ENCODE peak calls at places on chromosome 18, in four cellular contexts. Z is A549, X is endothelial cell of umbilical vein, K is sigmoid colon. R is an unnamed sample.

GRCh38 chr18:63284861-63285260 is 34.7 kb downstream of the BCL2 start:
- DNase-seq in Z (no peak), X (no peak), K (no peak), R (no peak)

GRCh38 chr18:9038277-9038871 is 64.1 kb upstream of the NDUFV2 start:
- DNase-seq in Z (no peak), X (peak; percentile 74), K (no peak), R (no peak)

GRCh38 chr18:73840319-73841065 is 307.1 kb downstream of the FBXO15 start:
- DNase-seq in Z (no peak), X (no peak), K (no peak), R (no peak)

GRCh38 chr18:57052173-57052572 is 94.7 kb upstream of the BOD1L2 start:
- DNase-seq in Z (no peak), X (no peak), K (no peak), R (peak; percentile 45)

GRCh38 chr18:70249118-70249517 is 39.7 kb upstream of the SOCS6 start:
- DNase-seq in Z (peak; percentile 22), X (no peak), K (no peak), R (no peak)

GRCh38 chr18:58135806-58136331 is 91.8 kb downstream of the NEDD4L start:
- DNase-seq in Z (peak; percentile 71), X (peak; percentile 69), K (no peak), R (peak; percentile 91)

GRCh38 chr18:500230-500555 is 308 bp downstream of the COLEC12 start:
- DNase-seq in Z (no peak), X (no peak), K (peak; percentile 62), R (peak; percentile 38)

GRCh38 chr18:35730738-35731370 is 149.3 kb downstream of the GALNT1 start:
- DNase-seq in Z (no peak), X (no peak), K (no peak), R (no peak)

GRCh38 chr18:69880083-69880482 is 67.6 kb downstream of the CD226 start:
- DNase-seq in Z (no peak), X (no peak), K (no peak), R (no peak)

GRCh38 chr18:47215554-47216138 is 35.8 kb downstream of the SKOR2 start:
- DNase-seq in Z (peak; percentile 64), X (peak; percentile 47), K (no peak), R (peak; percentile 29)

GRCh38 chr18:9712606-9713005 is 4.5 kb downstream of the RAB31 start:
- DNase-seq in Z (no peak), X (no peak), K (peak; percentile 2), R (no peak)

GRCh38 chr18:25334588-25334987 is 17.4 kb downstream of the ZNF521 start:
- DNase-seq in Z (no peak), X (no peak), K (no peak), R (no peak)

GRCh38 chr18:58254873-58255511 is 211.0 kb downstream of the NEDD4L start:
- DNase-seq in Z (no peak), X (no peak), K (peak; percentile 73), R (no peak)

GRCh38 chr18:31100598-31101147 is 1.5 kb downstream of the DSC2 start:
- DNase-seq in Z (no peak), X (no peak), K (no peak), R (no peak)

GRCh38 chr18:65091737-65092329 is 659.0 kb upstream of the CDH7 start:
- DNase-seq in Z (peak; percentile 21), X (no peak), K (no peak), R (peak; percentile 1)

GRCh38 chr18:59208602-59209001 is 11.4 kb upstream of the GRP start:
- DNase-seq in Z (no peak), X (no peak), K (no peak), R (no peak)

GRCh38 chr18:58784601-58785137 is 80.0 kb upstream of the ZNF532 start:
- DNase-seq in Z (peak; percentile 97), X (peak; percentile 25), K (no peak), R (no peak)

GRCh38 chr18:64330161-64330560 is 181.3 kb upstream of the LINC00305 start:
- DNase-seq in Z (peak; percentile 4), X (peak; percentile 26), K (no peak), R (no peak)

GRCh38 chr18:72155327-72155726 is 388.8 kb downstream of the CBLN2 start:
- DNase-seq in Z (no peak), X (no peak), K (no peak), R (no peak)

GRCh38 chr18:55326134-55326533 is 261.9 kb downstream of the TCF4 start:
- DNase-seq in Z (no peak), X (no peak), K (no peak), R (no peak)

GRCh38 chr18:10431680-10432079 is 22.8 kb upstream of the APCDD1 start:
- DNase-seq in Z (no peak), X (no peak), K (no peak), R (no peak)

GRCh38 chr18:64929026-64929425 is 780.1 kb upstream of the LINC00305 start:
- DNase-seq in Z (no peak), X (no peak), K (no peak), R (no peak)

GRCh38 chr18:71116535-71116934 is 827.7 kb downstream of the SOCS6 start:
- DNase-seq in Z (no peak), X (peak; percentile 83), K (no peak), R (no peak)

GRCh38 chr18:23838801-23839366 is 149.6 kb downstream of the LAMA3 start:
- DNase-seq in Z (no peak), X (peak; percentile 37), K (no peak), R (no peak)

GRCh38 chr18:9808530-9809241 is 77.1 kb upstream of the TXNDC2 start:
- DNase-seq in Z (no peak), X (peak; percentile 13), K (peak; percentile 86), R (no peak)

GRCh38 chr18:65039578-65039977 is 711.2 kb upstream of the CDH7 start:
- DNase-seq in Z (no peak), X (no peak), K (no peak), R (no peak)

GRCh38 chr18:35458271-35458670 is 39.5 kb downstream of the INO80C start:
- DNase-seq in Z (peak; percentile 45), X (no peak), K (no peak), R (no peak)

GRCh38 chr18:47244041-47244440 is 7.4 kb downstream of the SKOR2 start:
- DNase-seq in Z (no peak), X (no peak), K (no peak), R (no peak)

GRCh38 chr18:39199231-39199855 is 1633.7 kb upstream of the CELF4 start:
- DNase-seq in Z (no peak), X (no peak), K (no peak), R (no peak)

GRCh38 chr18:9731380-9731779 is 23.3 kb downstream of the RAB31 start:
- DNase-seq in Z (peak; percentile 63), X (no peak), K (peak; percentile 28), R (no peak)

DNA sequence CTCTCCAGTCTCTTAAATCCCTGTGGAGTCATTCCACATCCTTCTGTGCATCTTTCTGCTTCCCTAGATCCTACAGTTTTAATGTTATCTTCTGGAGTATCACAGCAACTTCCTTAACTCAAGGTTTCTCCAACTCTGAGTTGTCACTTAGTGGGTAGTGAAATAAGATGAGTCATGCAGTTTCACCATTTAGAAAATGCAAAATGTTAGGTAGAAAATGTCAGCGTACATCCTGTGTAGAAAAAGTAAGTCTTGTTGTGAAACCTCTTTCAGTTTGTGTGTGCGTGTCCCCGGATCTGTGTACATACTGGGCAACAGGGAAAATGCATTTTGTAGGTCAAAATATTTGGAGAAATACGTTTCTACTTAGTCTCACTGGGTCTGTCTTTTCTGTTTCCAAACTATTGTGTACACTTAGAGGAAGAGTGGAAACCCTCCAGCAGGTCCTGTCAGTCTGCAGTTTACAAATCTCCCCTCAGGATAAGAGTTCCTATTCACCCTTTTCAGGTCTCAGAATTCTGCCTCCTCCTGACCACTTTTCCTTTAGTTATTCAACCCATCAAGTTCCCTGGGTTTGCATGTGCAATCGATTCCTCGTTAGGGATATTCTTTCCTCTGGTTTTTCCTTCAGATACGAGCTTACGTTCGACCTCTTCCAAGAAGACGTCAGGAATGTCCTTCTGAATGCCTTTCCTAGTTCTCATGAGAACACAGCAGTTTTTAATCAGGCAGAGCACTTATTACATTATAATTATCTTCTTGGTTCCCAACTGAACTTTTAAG is 154.8 kb downstream of the TGIF1 start:
- DNase-seq in Z (peak; percentile 94), X (peak; percentile 90), K (peak; percentile 63), R (peak; percentile 88)
- TF ChIP-seq POLR2A in Z (no peak), X (no peak), K (no peak), R (peak; percentile 72)

DNA sequence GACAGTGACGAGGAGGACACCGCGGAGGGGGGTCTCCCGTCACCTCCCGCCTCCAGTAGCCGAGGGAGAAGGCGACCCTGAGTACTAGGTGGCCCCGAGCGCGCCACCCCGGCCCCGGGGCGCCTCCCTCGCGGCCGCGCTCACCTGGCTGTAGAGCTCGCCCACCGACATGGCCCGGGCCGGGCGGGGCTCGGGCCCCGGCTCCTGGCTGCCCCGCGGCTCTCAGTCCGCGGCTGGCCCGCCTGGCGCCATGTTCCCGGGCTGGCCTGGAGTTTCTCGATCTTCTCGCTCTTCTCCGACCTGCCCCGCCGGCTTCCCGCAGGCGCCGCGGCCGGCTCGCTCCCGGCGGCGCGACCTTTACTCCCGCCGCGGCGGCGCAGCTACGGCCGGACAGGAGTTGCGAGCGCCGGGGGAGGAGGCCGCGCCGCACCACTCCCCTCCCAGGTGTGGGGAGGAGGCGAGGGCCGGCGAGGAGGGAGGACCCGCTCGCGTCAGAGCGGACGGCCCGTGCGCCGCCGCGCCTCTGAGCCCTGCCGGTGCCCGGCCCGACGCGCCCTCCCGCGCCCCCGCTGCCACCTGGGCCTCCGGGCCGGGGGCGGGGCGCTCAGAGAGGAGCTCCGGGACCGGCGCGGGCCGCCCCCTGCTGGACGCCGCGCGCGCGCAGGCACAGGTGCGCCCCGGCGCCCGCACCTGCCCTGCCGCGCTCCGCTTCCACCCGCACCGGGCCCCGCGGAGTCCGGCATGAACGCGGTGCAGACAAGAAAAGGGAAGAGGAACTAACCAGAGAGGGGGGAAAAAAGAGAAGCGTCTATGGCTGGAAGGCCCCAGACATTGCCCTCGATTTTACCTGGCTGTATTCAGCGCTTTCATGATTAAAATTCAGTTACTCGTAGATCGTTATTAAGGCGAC is at the start of gene MYO5B:
- DNase-seq in Z (peak; percentile 7), X (no peak), K (no peak), R (peak; percentile 26)
- TF ChIP-seq POLR2A in Z (no peak), X (no peak), K (no peak), R (no peak)

GRCh38 chr18:13272411-13272810 is 53.9 kb downstream of the LDLRAD4 start:
- DNase-seq in Z (no peak), X (no peak), K (no peak), R (no peak)
- TF ChIP-seq POLR2A in Z (no peak), X (no peak), K (no peak), R (no peak)

GRCh38 chr18:14767474-14767873 is 19.5 kb downstream of the ANKRD30B start:
- DNase-seq in Z (no peak), X (no peak), K (no peak), R (no peak)

GRCh38 chr18:14769381-14769780 is 21.4 kb downstream of the ANKRD30B start:
- DNase-seq in Z (no peak), X (no peak), K (no peak), R (no peak)

DNA sequence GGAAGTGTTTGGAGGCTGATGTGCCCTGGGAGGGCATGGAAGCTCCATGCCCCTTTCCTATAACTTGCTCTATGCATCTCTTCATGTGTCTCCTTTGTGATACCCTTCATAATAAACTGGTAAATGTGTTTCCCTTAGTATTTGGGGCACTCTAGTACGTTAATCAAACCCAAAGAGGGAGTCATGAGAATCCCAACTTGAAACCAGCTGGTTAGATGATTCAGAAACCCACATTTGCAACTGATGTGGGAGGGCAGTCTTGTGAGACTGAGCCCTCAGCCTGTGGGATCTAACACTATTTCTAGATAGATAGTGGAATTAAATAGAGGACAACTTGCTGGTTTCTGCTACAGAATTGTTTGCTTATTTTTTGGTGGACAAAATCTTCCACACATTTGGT is 20.3 kb downstream of the ANKRD30B start:
- DNase-seq in Z (no peak), X (no peak), K (no peak), R (no peak)
- TF ChIP-seq POLR2A in Z (no peak), X (no peak), K (no peak), R (no peak)

GRCh38 chr18:68623342-68623741 is 91.6 kb downstream of the TMX3 start:
- DNase-seq in Z (peak; percentile 48), X (peak; percentile 72), K (peak; percentile 66), R (peak; percentile 50)
- TF ChIP-seq POLR2A in Z (no peak), X (no peak), K (no peak), R (no peak)